ENCODE peak calls at places on chromosome 16, in four cellular contexts. K is SK-N-SH, X is HepG2, I is K562. D is an unnamed sample.

GRCh38 chr16:82184213-82184612 is 14.2 kb upstream of the MPHOSPH6 start:
- DNase-seq in K (no peak), X (no peak), I (no peak), D (no peak)

GRCh38 chr16:12062343-12063003 is 85.9 kb downstream of the SNX29 start:
- DNase-seq in K (no peak), X (no peak), I (no peak), D (no peak)

GRCh38 chr16:83769397-83770008 is 38.3 kb upstream of the HSBP1 start:
- DNase-seq in K (no peak), X (no peak), I (no peak), D (no peak)

GRCh38 chr16:70717817-70718216 is 32.0 kb upstream of the MTSS2 start:
- DNase-seq in K (no peak), X (no peak), I (no peak), D (no peak)

GRCh38 chr16:3656491-3657468 is 2.3 kb downstream of the DNASE1 start:
- DNase-seq in K (no peak), X (no peak), I (no peak), D (peak)

GRCh38 chr16:54447606-54448440 is 161.2 kb upstream of the IRX3 start:
- DNase-seq in K (no peak), X (no peak), I (peak), D (no peak)

GRCh38 chr16:68645494-68646388 is 631 bp downstream of the CDH3 start:
- DNase-seq in K (peak), X (no peak), I (no peak), D (peak)

GRCh38 chr16:78705694-78706093 is 606.2 kb downstream of the WWOX start:
- DNase-seq in K (peak), X (peak), I (peak), D (no peak)

GRCh38 chr16:4471869-4472268 is 2.6 kb downstream of the NMRAL1 start:
- DNase-seq in K (no peak), X (no peak), I (no peak), D (no peak)

GRCh38 chr16:67563708-67564468 is 1.6 kb downstream of the CTCF start:
- DNase-seq in K (peak), X (peak), I (no peak), D (no peak)

GRCh38 chr16:57862698-57863433 is 60.6 kb upstream of the KIFC3 start:
- DNase-seq in K (no peak), X (peak), I (no peak), D (no peak)

GRCh38 chr16:87570938-87571867 is 31.1 kb upstream of the JPH3 start:
- DNase-seq in K (peak), X (peak), I (peak), D (peak)

GRCh38 chr16:28319476-28320022 is 27.2 kb downstream of the SBK1 start:
- DNase-seq in K (no peak), X (no peak), I (no peak), D (no peak)

GRCh38 chr16:56988161-56988947 is 1.0 kb upstream of the NLRC5 start:
- DNase-seq in K (no peak), X (no peak), I (no peak), D (no peak)

GRCh38 chr16:22681881-22682291 is 132.1 kb upstream of the HS3ST2 start:
- DNase-seq in K (no peak), X (no peak), I (no peak), D (no peak)

GRCh38 chr16:57538235-57538711 is 1.9 kb upstream of the CCDC102A start:
- DNase-seq in K (no peak), X (no peak), I (no peak), D (no peak)

GRCh38 chr16:30626230-30626629 is 16.0 kb upstream of the ZNF689 start:
- DNase-seq in K (no peak), X (no peak), I (no peak), D (no peak)

GRCh38 chr16:67658849-67659674 is 998 bp downstream of the ACD start:
- DNase-seq in K (no peak), X (no peak), I (peak), D (no peak)

GRCh38 chr16:85715169-85716015 is 26.6 kb upstream of the GINS2 start:
- DNase-seq in K (no peak), X (no peak), I (no peak), D (no peak)

GRCh38 chr16:16186820-16187219 is 36.5 kb downstream of the ABCC6 start:
- DNase-seq in K (no peak), X (no peak), I (no peak), D (no peak)

GRCh38 chr16:87064731-87065720 is 252.2 kb downstream of the C16orf95 start:
- DNase-seq in K (no peak), X (no peak), I (no peak), D (no peak)

GRCh38 chr16:29811896-29812665 is at the start of gene PRRT2:
- DNase-seq in K (peak), X (no peak), I (peak), D (peak)

GRCh38 chr16:4373356-4373908 is 1.8 kb downstream of the VASN start:
- DNase-seq in K (peak), X (no peak), I (no peak), D (no peak)

GRCh38 chr16:84361546-84361945 is 6.8 kb upstream of the ATP2C2 start:
- DNase-seq in K (no peak), X (no peak), I (no peak), D (no peak)

GRCh38 chr16:10812352-10813122 is 6.1 kb downstream of the TVP23A start:
- DNase-seq in K (no peak), X (no peak), I (no peak), D (no peak)

GRCh38 chr16:12646098-12646489 is 157.6 kb downstream of the CPPED1 start:
- DNase-seq in K (no peak), X (no peak), I (no peak), D (no peak)

GRCh38 chr16:14505846-14506245 is 124.2 kb downstream of the PARN start:
- DNase-seq in K (peak), X (peak), I (no peak), D (no peak)

GRCh38 chr16:85530370-85530739 is 82.8 kb upstream of the GSE1 start:
- DNase-seq in K (no peak), X (no peak), I (no peak), D (no peak)

GRCh38 chr16:21028728-21029127 is 121.9 kb downstream of the DNAH3 start:
- DNase-seq in K (no peak), X (no peak), I (no peak), D (no peak)

GRCh38 chr16:21026846-21027245 is 123.8 kb downstream of the DNAH3 start:
- DNase-seq in K (no peak), X (no peak), I (no peak), D (no peak)

GRCh38 chr16:21021316-21021715 is 120.7 kb downstream of the LYRM1 start:
- DNase-seq in K (no peak), X (no peak), I (no peak), D (no peak)

DNA sequence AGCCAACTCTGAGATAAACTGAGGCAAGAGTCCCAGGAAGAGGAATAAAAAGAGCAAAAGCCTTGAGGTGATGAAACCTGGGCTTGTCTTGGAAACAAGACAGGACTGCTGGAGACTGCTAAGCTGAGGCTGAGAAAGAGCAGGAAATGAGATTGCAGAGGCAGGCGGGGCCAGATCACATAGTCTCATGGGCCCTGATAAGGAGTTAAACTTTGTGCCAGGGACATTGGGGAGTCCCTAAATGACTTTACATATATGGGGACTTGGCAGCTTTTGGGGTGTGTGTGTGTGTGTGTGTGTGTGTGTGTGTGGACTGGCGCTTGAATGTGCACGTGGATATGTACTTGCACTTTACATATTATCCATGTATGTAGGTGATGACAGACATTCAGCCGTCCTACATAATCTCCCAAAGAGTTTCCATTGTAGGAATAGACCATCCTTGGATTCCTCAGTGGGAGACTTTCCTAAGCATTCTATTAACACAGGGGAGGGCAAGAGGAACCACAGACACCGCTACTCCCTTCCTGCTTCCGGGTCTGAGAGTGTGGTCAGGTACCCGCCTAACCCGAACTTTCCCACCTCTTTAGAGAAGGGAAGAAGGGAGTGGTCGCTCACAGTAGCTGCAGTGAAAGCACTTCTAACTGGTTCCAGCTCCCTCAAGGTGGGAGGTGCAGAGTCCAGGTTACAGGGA is 123.1 kb downstream of the LYRM1 start:
- DNase-seq in K (no peak), X (no peak), I (no peak), D (no peak)
- TF ChIP-seq FOXJ3 in K (no peak), X (no peak), I (no peak), D (no peak)

DNA sequence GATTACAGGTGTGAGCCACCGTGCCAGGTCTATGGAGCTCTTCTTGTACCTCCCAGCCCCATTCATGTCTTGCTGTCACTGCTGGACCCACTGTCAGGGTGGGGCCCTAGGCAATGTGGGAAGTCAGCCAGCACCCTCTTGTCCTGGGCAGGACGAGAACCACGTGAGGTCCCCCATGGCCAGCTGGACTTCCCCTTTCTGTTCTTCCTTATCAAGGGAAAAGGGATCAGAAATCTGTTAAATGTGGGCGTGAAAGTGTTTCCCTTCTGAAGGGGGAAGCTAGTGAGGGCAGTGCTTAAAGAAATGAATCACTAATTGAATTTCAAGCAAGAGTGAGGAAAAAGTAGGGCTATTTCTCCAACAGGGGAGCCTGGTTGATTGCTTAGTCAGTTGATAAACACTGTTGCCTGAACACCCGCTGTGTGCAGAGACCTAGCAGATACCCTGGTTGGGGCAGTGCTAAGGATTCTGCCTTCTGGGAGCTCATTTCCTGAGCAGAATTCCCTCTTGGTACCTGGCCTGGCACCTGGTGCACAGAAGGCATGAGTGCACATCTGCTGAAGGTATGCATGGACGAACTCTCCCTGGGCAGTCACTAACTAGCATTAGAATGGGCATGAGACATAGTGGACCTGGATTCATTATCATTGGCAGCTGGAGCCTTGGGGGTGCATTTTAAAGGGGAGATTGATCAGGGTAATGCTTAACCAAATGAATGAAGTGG is 13.0 kb downstream of the ADCY7 start:
- DNase-seq in K (no peak), X (no peak), I (peak), D (no peak)
- TF ChIP-seq FOXJ3 in K (no peak), X (no peak), I (no peak), D (no peak)

DNA sequence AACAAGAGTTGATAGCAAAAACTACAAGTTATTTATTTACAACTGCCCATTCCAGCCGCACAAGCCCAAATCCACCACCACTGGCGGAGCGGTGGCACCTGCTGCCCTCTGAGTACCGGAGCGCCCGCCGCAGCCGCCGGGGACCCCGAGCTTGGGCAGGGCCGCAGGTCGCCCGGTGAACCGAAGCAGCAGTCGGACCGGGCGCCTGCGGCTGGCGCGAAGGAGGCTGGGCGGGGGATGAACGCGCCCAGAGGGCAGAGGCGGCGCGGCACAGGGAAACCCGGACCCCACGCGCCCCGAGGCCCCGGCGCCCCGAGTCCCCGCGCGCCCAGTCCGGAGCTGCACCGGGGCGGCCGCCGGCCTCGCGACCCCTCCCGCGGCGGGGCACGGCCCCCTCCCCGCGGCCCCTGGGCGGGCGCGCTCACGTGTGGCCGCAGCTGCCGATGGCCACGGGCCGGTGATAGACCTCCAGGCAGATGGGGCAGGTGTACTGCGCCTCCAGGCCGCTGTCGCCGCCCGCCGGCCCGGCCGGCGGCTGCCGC is 391 bp downstream of the RNF166 start:
- DNase-seq in K (no peak), X (no peak), I (no peak), D (no peak)
- TF ChIP-seq FOXJ3 in K (no peak), X (no peak), I (no peak), D (no peak)

GRCh38 chr16:65624696-65625095 is 502.8 kb upstream of the CDH11 start:
- DNase-seq in K (no peak), X (no peak), I (no peak), D (no peak)
- TF ChIP-seq FOXJ3 in K (no peak), X (no peak), I (no peak), D (no peak)

GRCh38 chr16:26456074-26456473 is 610.7 kb upstream of the C16orf82 start:
- DNase-seq in K (no peak), X (no peak), I (no peak), D (no peak)

GRCh38 chr16:26453215-26453614 is 613.5 kb upstream of the C16orf82 start:
- DNase-seq in K (no peak), X (no peak), I (no peak), D (no peak)

GRCh38 chr16:26457061-26457460 is 609.7 kb upstream of the C16orf82 start:
- DNase-seq in K (no peak), X (no peak), I (no peak), D (no peak)

GRCh38 chr16:26457896-26458295 is 608.8 kb upstream of the C16orf82 start:
- DNase-seq in K (no peak), X (no peak), I (no peak), D (no peak)

DNA sequence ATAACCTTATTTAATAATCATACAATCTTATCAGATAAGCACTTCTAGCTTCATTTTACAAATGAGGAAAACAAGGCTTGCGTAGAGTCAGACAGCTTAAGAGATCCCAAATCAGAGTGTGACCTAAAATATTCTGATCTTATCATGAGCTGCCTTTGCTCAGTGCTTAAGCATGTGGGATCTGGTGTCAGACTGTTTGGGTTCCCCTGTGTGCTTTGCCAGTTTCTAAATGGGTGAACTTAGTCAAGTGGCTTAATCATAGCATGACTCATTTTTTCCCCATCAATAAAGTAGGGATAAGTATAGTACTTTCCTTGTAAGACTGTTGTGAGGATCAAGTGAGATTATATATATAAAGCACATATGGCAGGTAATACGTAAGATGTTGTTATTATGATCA is 612.6 kb upstream of the C16orf82 start:
- DNase-seq in K (no peak), X (no peak), I (no peak), D (no peak)
- TF ChIP-seq FOXJ3 in K (no peak), X (no peak), I (no peak), D (no peak)

DNA sequence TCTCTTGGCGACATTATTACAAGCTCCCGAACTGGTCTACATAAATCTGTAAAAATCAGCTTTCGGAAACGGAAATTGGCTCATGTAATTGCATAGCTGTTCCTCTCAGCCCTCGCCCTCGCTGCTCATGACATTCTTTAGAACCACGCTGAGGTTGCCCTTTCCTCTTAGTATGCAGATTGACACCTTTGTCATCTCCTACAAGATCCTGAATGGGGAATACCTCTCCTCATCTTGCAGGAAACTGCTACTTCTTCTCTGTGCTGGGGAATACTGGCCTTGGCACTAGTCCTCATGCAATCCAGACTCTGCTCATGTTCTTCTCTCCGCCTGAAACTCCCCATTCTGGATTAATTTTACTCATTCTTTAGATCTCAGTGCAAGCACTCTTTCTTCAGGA is 22.2 kb upstream of the CDH8 start:
- DNase-seq in K (no peak), X (no peak), I (no peak), D (no peak)
- TF ChIP-seq FOXJ3 in K (no peak), X (no peak), I (no peak), D (no peak)

DNA sequence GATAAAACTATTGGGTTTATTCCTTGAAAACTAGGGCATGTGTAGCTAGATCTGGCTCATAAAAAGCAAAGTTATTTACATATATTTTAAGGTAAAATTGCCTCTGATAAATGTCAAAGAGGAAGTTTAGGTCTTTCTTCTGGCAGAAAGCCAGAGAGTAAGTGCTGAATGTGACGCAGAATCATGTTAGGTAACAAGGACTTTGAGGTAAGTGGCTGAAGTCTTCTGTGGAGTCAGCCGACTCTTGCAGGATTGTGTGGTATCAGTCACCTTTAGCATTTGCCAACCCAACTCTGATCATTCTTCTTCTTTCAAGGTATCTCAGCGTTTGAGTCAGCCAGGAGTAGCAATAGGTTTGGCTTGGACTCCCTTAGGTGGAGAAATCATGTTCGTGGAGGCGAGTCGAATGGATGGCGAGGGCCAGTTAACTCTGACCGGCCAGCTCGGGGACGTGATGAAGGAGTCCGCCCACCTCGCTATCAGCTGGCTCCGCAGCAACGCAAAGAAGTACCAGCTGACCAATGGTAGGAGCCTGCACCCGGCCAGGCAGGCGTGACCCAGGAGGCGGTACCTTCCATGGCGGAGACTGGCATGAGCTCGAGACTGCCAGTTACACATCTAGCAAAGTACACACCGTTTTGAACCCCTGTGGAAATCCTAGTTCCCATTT is 37.9 kb downstream of the SIAH1 start:
- DNase-seq in K (no peak), X (no peak), I (no peak), D (no peak)
- TF ChIP-seq FOXJ3 in K (no peak), X (no peak), I (no peak), D (no peak)

DNA sequence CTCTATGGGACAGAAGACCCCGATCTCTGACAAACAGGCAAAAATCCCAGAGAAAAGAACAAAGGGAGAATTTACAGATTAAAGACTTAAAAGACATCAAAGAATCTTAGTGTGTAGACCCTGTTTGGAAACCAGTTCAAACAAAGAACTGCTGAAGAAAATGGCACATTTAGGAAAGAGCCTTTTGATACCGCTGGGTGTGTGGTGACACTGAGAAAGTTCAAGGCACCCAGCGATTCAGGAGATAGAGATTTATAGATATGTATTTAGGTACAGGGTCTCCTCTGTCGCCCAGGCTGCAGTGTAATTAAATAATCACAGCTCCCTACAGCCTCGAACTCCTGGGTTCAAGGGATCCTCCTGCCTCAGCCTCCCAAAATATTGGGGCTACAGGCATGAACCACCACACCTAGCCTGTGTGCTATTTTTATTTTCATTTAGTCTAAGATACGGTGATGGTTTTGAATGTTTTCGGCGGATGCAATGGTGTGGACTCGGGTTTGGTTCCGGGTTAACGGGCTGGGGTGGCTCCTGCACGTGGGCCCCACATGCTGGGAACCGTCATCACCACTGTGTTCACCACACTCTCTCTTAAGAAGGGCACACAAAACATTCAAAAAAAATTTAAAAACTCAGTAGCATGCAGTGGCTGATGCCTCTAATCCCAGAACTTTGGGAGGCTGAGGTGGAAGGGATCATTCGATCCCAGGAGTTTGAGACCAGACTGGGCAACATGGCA is 114.0 kb downstream of the ZNF778 start:
- DNase-seq in K (no peak), X (no peak), I (no peak), D (peak)
- TF ChIP-seq FOXJ3 in K (no peak), X (no peak), I (no peak), D (no peak)

D was measured in WTC11.